ENCODE peak calls at places on chromosome 3, in nine cellular contexts. One of them, this sample, is unnamed.

GRCh38 chr3:190101320-190102117 is 19.2 kb downstream of the P3H2 start:
- DNase-seq in Peyer's patch: no peak
- DNase-seq in fibroblast of mammary gland: peak; percentile 61
- DNase-seq in effector memory CD4-positive, alpha-beta T cell: no peak
- DNase-seq in HFFc6: peak; percentile 36
- DNase-seq in astrocyte: peak; percentile 87
- DNase-seq in thoracic aorta: no peak
- DNase-seq in M059J: peak; percentile 68
- DNase-seq in stimulated activated CD4-positive, alpha-beta T cell treated with anti-CD3 and anti-CD28 coated beads, Interleukin-1b, Interleukin-23, amount 100 ng/mL, for 1 hour: no peak
- DNase-seq in this sample: peak; percentile 83

GRCh38 chr3:108103971-108104797 is 13.4 kb upstream of the CD47 start:
- DNase-seq in Peyer's patch: no peak
- DNase-seq in fibroblast of mammary gland: no peak
- DNase-seq in effector memory CD4-positive, alpha-beta T cell: no peak
- DNase-seq in HFFc6: no peak
- DNase-seq in astrocyte: peak; percentile 22
- DNase-seq in thoracic aorta: no peak
- DNase-seq in M059J: no peak
- DNase-seq in stimulated activated CD4-positive, alpha-beta T cell treated with anti-CD3 and anti-CD28 coated beads, Interleukin-1b, Interleukin-23, amount 100 ng/mL, for 1 hour: no peak
- DNase-seq in this sample: peak; percentile 52

GRCh38 chr3:141928626-141929270 is 52.3 kb downstream of the ATP1B3 start:
- DNase-seq in Peyer's patch: no peak
- DNase-seq in fibroblast of mammary gland: no peak
- DNase-seq in effector memory CD4-positive, alpha-beta T cell: no peak
- DNase-seq in HFFc6: no peak
- DNase-seq in astrocyte: no peak
- DNase-seq in thoracic aorta: no peak
- DNase-seq in M059J: no peak
- DNase-seq in stimulated activated CD4-positive, alpha-beta T cell treated with anti-CD3 and anti-CD28 coated beads, Interleukin-1b, Interleukin-23, amount 100 ng/mL, for 1 hour: no peak
- DNase-seq in this sample: no peak

GRCh38 chr3:177835917-177836316 is 638.6 kb upstream of the TBL1XR1 start:
- DNase-seq in Peyer's patch: no peak
- DNase-seq in fibroblast of mammary gland: peak; percentile 98
- DNase-seq in effector memory CD4-positive, alpha-beta T cell: no peak
- DNase-seq in HFFc6: peak; percentile 79
- DNase-seq in astrocyte: peak; percentile 99
- DNase-seq in thoracic aorta: no peak
- DNase-seq in M059J: peak; percentile 99
- DNase-seq in stimulated activated CD4-positive, alpha-beta T cell treated with anti-CD3 and anti-CD28 coated beads, Interleukin-1b, Interleukin-23, amount 100 ng/mL, for 1 hour: no peak
- DNase-seq in this sample: peak; percentile 97

GRCh38 chr3:114449271-114450007 is 155.6 kb downstream of the TIGIT start:
- DNase-seq in Peyer's patch: no peak
- DNase-seq in fibroblast of mammary gland: peak; percentile 48
- DNase-seq in effector memory CD4-positive, alpha-beta T cell: no peak
- DNase-seq in HFFc6: no peak
- DNase-seq in astrocyte: no peak
- DNase-seq in thoracic aorta: no peak
- DNase-seq in M059J: peak; percentile 47
- DNase-seq in stimulated activated CD4-positive, alpha-beta T cell treated with anti-CD3 and anti-CD28 coated beads, Interleukin-1b, Interleukin-23, amount 100 ng/mL, for 1 hour: no peak
- DNase-seq in this sample: no peak

GRCh38 chr3:184635126-184635525 is 73.5 kb downstream of the EPHB3 start:
- DNase-seq in Peyer's patch: no peak
- DNase-seq in fibroblast of mammary gland: no peak
- DNase-seq in effector memory CD4-positive, alpha-beta T cell: no peak
- DNase-seq in HFFc6: no peak
- DNase-seq in astrocyte: no peak
- DNase-seq in thoracic aorta: no peak
- DNase-seq in M059J: peak; percentile 38
- DNase-seq in stimulated activated CD4-positive, alpha-beta T cell treated with anti-CD3 and anti-CD28 coated beads, Interleukin-1b, Interleukin-23, amount 100 ng/mL, for 1 hour: no peak
- DNase-seq in this sample: no peak

GRCh38 chr3:150414989-150415388 is 6.9 kb downstream of the TSC22D2 start:
- DNase-seq in Peyer's patch: no peak
- DNase-seq in fibroblast of mammary gland: no peak
- DNase-seq in effector memory CD4-positive, alpha-beta T cell: no peak
- DNase-seq in HFFc6: peak; percentile 14
- DNase-seq in astrocyte: peak; percentile 47
- DNase-seq in thoracic aorta: no peak
- DNase-seq in M059J: no peak
- DNase-seq in stimulated activated CD4-positive, alpha-beta T cell treated with anti-CD3 and anti-CD28 coated beads, Interleukin-1b, Interleukin-23, amount 100 ng/mL, for 1 hour: no peak
- DNase-seq in this sample: peak; percentile 69

GRCh38 chr3:42336103-42336502 is 70.1 kb upstream of the CCK start:
- DNase-seq in Peyer's patch: no peak
- DNase-seq in fibroblast of mammary gland: peak; percentile 66
- DNase-seq in effector memory CD4-positive, alpha-beta T cell: no peak
- DNase-seq in HFFc6: no peak
- DNase-seq in astrocyte: no peak
- DNase-seq in thoracic aorta: no peak
- DNase-seq in M059J: no peak
- DNase-seq in stimulated activated CD4-positive, alpha-beta T cell treated with anti-CD3 and anti-CD28 coated beads, Interleukin-1b, Interleukin-23, amount 100 ng/mL, for 1 hour: no peak
- DNase-seq in this sample: no peak

GRCh38 chr3:106457278-106458210 is 588.7 kb upstream of the CBLB start:
- DNase-seq in Peyer's patch: no peak
- DNase-seq in fibroblast of mammary gland: peak; percentile 96
- DNase-seq in effector memory CD4-positive, alpha-beta T cell: no peak
- DNase-seq in HFFc6: peak; percentile 61
- DNase-seq in astrocyte: peak; percentile 95
- DNase-seq in thoracic aorta: no peak
- DNase-seq in M059J: peak; percentile 99
- DNase-seq in stimulated activated CD4-positive, alpha-beta T cell treated with anti-CD3 and anti-CD28 coated beads, Interleukin-1b, Interleukin-23, amount 100 ng/mL, for 1 hour: no peak
- DNase-seq in this sample: peak; percentile 90

GRCh38 chr3:141240290-141241247 is 8.9 kb downstream of the PXYLP1 start:
- DNase-seq in Peyer's patch: no peak
- DNase-seq in fibroblast of mammary gland: peak; percentile 83
- DNase-seq in effector memory CD4-positive, alpha-beta T cell: no peak
- DNase-seq in HFFc6: peak; percentile 54
- DNase-seq in astrocyte: peak; percentile 52
- DNase-seq in thoracic aorta: no peak
- DNase-seq in M059J: peak; percentile 93
- DNase-seq in stimulated activated CD4-positive, alpha-beta T cell treated with anti-CD3 and anti-CD28 coated beads, Interleukin-1b, Interleukin-23, amount 100 ng/mL, for 1 hour: no peak
- DNase-seq in this sample: peak; percentile 60

GRCh38 chr3:122100591-122101491 is 45.7 kb downstream of the CD86 start:
- DNase-seq in Peyer's patch: no peak
- DNase-seq in fibroblast of mammary gland: peak; percentile 33
- DNase-seq in effector memory CD4-positive, alpha-beta T cell: peak; percentile 8
- DNase-seq in HFFc6: no peak
- DNase-seq in astrocyte: no peak
- DNase-seq in thoracic aorta: no peak
- DNase-seq in M059J: no peak
- DNase-seq in stimulated activated CD4-positive, alpha-beta T cell treated with anti-CD3 and anti-CD28 coated beads, Interleukin-1b, Interleukin-23, amount 100 ng/mL, for 1 hour: no peak
- DNase-seq in this sample: no peak

GRCh38 chr3:137163241-137163916 is 205.6 kb downstream of the IL20RB start:
- DNase-seq in Peyer's patch: no peak
- DNase-seq in fibroblast of mammary gland: no peak
- DNase-seq in effector memory CD4-positive, alpha-beta T cell: no peak
- DNase-seq in HFFc6: no peak
- DNase-seq in astrocyte: no peak
- DNase-seq in thoracic aorta: no peak
- DNase-seq in M059J: no peak
- DNase-seq in stimulated activated CD4-positive, alpha-beta T cell treated with anti-CD3 and anti-CD28 coated beads, Interleukin-1b, Interleukin-23, amount 100 ng/mL, for 1 hour: no peak
- DNase-seq in this sample: no peak

GRCh38 chr3:48564022-48564421 is 441 bp upstream of the UCN2 start:
- DNase-seq in Peyer's patch: no peak
- DNase-seq in fibroblast of mammary gland: peak; percentile 70
- DNase-seq in effector memory CD4-positive, alpha-beta T cell: no peak
- DNase-seq in HFFc6: peak; percentile 77
- DNase-seq in astrocyte: peak; percentile 57
- DNase-seq in thoracic aorta: no peak
- DNase-seq in M059J: peak; percentile 89
- DNase-seq in stimulated activated CD4-positive, alpha-beta T cell treated with anti-CD3 and anti-CD28 coated beads, Interleukin-1b, Interleukin-23, amount 100 ng/mL, for 1 hour: no peak
- DNase-seq in this sample: peak; percentile 62

GRCh38 chr3:150393745-150394144 is 14.4 kb upstream of the TSC22D2 start:
- DNase-seq in Peyer's patch: no peak
- DNase-seq in fibroblast of mammary gland: no peak
- DNase-seq in effector memory CD4-positive, alpha-beta T cell: no peak
- DNase-seq in HFFc6: no peak
- DNase-seq in astrocyte: no peak
- DNase-seq in thoracic aorta: no peak
- DNase-seq in M059J: no peak
- DNase-seq in stimulated activated CD4-positive, alpha-beta T cell treated with anti-CD3 and anti-CD28 coated beads, Interleukin-1b, Interleukin-23, amount 100 ng/mL, for 1 hour: no peak
- DNase-seq in this sample: no peak

GRCh38 chr3:121995190-121996137 is 26.6 kb downstream of the ILDR1 start:
- DNase-seq in Peyer's patch: peak; percentile 62
- DNase-seq in fibroblast of mammary gland: peak; percentile 75
- DNase-seq in effector memory CD4-positive, alpha-beta T cell: no peak
- DNase-seq in HFFc6: peak; percentile 57
- DNase-seq in astrocyte: peak; percentile 80
- DNase-seq in thoracic aorta: no peak
- DNase-seq in M059J: peak; percentile 97
- DNase-seq in stimulated activated CD4-positive, alpha-beta T cell treated with anti-CD3 and anti-CD28 coated beads, Interleukin-1b, Interleukin-23, amount 100 ng/mL, for 1 hour: no peak
- DNase-seq in this sample: peak; percentile 75

GRCh38 chr3:27840807-27841594 is 118.9 kb upstream of the EOMES start:
- DNase-seq in Peyer's patch: no peak
- DNase-seq in fibroblast of mammary gland: no peak
- DNase-seq in effector memory CD4-positive, alpha-beta T cell: no peak
- DNase-seq in HFFc6: no peak
- DNase-seq in astrocyte: no peak
- DNase-seq in thoracic aorta: no peak
- DNase-seq in M059J: no peak
- DNase-seq in stimulated activated CD4-positive, alpha-beta T cell treated with anti-CD3 and anti-CD28 coated beads, Interleukin-1b, Interleukin-23, amount 100 ng/mL, for 1 hour: no peak
- DNase-seq in this sample: no peak

GRCh38 chr3:55204417-55204816 is 276.6 kb upstream of the LRTM1 start:
- DNase-seq in Peyer's patch: no peak
- DNase-seq in fibroblast of mammary gland: peak; percentile 89
- DNase-seq in effector memory CD4-positive, alpha-beta T cell: no peak
- DNase-seq in HFFc6: no peak
- DNase-seq in astrocyte: peak; percentile 80
- DNase-seq in thoracic aorta: no peak
- DNase-seq in M059J: peak; percentile 24
- DNase-seq in stimulated activated CD4-positive, alpha-beta T cell treated with anti-CD3 and anti-CD28 coated beads, Interleukin-1b, Interleukin-23, amount 100 ng/mL, for 1 hour: no peak
- DNase-seq in this sample: peak; percentile 42

GRCh38 chr3:197926418-197926817 is 23.6 kb upstream of the RPL35A start:
- DNase-seq in Peyer's patch: no peak
- DNase-seq in fibroblast of mammary gland: no peak
- DNase-seq in effector memory CD4-positive, alpha-beta T cell: no peak
- DNase-seq in HFFc6: no peak
- DNase-seq in astrocyte: no peak
- DNase-seq in thoracic aorta: no peak
- DNase-seq in M059J: no peak
- DNase-seq in stimulated activated CD4-positive, alpha-beta T cell treated with anti-CD3 and anti-CD28 coated beads, Interleukin-1b, Interleukin-23, amount 100 ng/mL, for 1 hour: no peak
- DNase-seq in this sample: no peak

GRCh38 chr3:126541628-126542339 is 16.9 kb downstream of the C3orf22 start:
- DNase-seq in Peyer's patch: peak; percentile 20
- DNase-seq in fibroblast of mammary gland: no peak
- DNase-seq in effector memory CD4-positive, alpha-beta T cell: no peak
- DNase-seq in HFFc6: no peak
- DNase-seq in astrocyte: no peak
- DNase-seq in thoracic aorta: no peak
- DNase-seq in M059J: no peak
- DNase-seq in stimulated activated CD4-positive, alpha-beta T cell treated with anti-CD3 and anti-CD28 coated beads, Interleukin-1b, Interleukin-23, amount 100 ng/mL, for 1 hour: no peak
- DNase-seq in this sample: no peak

GRCh38 chr3:124636863-124637296 is 93.4 kb upstream of the UMPS start:
- DNase-seq in Peyer's patch: peak; percentile 64
- DNase-seq in fibroblast of mammary gland: no peak
- DNase-seq in effector memory CD4-positive, alpha-beta T cell: no peak
- DNase-seq in HFFc6: no peak
- DNase-seq in astrocyte: no peak
- DNase-seq in thoracic aorta: no peak
- DNase-seq in M059J: no peak
- DNase-seq in stimulated activated CD4-positive, alpha-beta T cell treated with anti-CD3 and anti-CD28 coated beads, Interleukin-1b, Interleukin-23, amount 100 ng/mL, for 1 hour: no peak
- DNase-seq in this sample: no peak

GRCh38 chr3:148074916-148075315 is 622.8 kb upstream of the AGTR1 start:
- DNase-seq in Peyer's patch: no peak
- DNase-seq in fibroblast of mammary gland: no peak
- DNase-seq in effector memory CD4-positive, alpha-beta T cell: no peak
- DNase-seq in HFFc6: no peak
- DNase-seq in astrocyte: no peak
- DNase-seq in thoracic aorta: no peak
- DNase-seq in M059J: no peak
- DNase-seq in stimulated activated CD4-positive, alpha-beta T cell treated with anti-CD3 and anti-CD28 coated beads, Interleukin-1b, Interleukin-23, amount 100 ng/mL, for 1 hour: no peak
- DNase-seq in this sample: no peak

GRCh38 chr3:37811625-37812356 is 49.9 kb upstream of the CTDSPL start:
- DNase-seq in Peyer's patch: no peak
- DNase-seq in fibroblast of mammary gland: no peak
- DNase-seq in effector memory CD4-positive, alpha-beta T cell: no peak
- DNase-seq in HFFc6: no peak
- DNase-seq in astrocyte: no peak
- DNase-seq in thoracic aorta: no peak
- DNase-seq in M059J: no peak
- DNase-seq in stimulated activated CD4-positive, alpha-beta T cell treated with anti-CD3 and anti-CD28 coated beads, Interleukin-1b, Interleukin-23, amount 100 ng/mL, for 1 hour: no peak
- DNase-seq in this sample: peak; percentile 51

GRCh38 chr3:37249717-37250116 is 75.3 kb upstream of the LRRFIP2 start:
- DNase-seq in Peyer's patch: no peak
- DNase-seq in fibroblast of mammary gland: peak; percentile 42
- DNase-seq in effector memory CD4-positive, alpha-beta T cell: no peak
- DNase-seq in HFFc6: no peak
- DNase-seq in astrocyte: no peak
- DNase-seq in thoracic aorta: no peak
- DNase-seq in M059J: peak; percentile 21
- DNase-seq in stimulated activated CD4-positive, alpha-beta T cell treated with anti-CD3 and anti-CD28 coated beads, Interleukin-1b, Interleukin-23, amount 100 ng/mL, for 1 hour: no peak
- DNase-seq in this sample: peak; percentile 13

GRCh38 chr3:40086890-40087884 is 222.3 kb upstream of the EIF1B start:
- DNase-seq in Peyer's patch: no peak
- DNase-seq in fibroblast of mammary gland: no peak
- DNase-seq in effector memory CD4-positive, alpha-beta T cell: no peak
- DNase-seq in HFFc6: no peak
- DNase-seq in astrocyte: no peak
- DNase-seq in thoracic aorta: no peak
- DNase-seq in M059J: no peak
- DNase-seq in stimulated activated CD4-positive, alpha-beta T cell treated with anti-CD3 and anti-CD28 coated beads, Interleukin-1b, Interleukin-23, amount 100 ng/mL, for 1 hour: no peak
- DNase-seq in this sample: no peak

GRCh38 chr3:114452176-114452744 is 158.4 kb downstream of the TIGIT start:
- DNase-seq in Peyer's patch: no peak
- DNase-seq in fibroblast of mammary gland: no peak
- DNase-seq in effector memory CD4-positive, alpha-beta T cell: no peak
- DNase-seq in HFFc6: no peak
- DNase-seq in astrocyte: peak; percentile 34
- DNase-seq in thoracic aorta: no peak
- DNase-seq in M059J: peak; percentile 36
- DNase-seq in stimulated activated CD4-positive, alpha-beta T cell treated with anti-CD3 and anti-CD28 coated beads, Interleukin-1b, Interleukin-23, amount 100 ng/mL, for 1 hour: no peak
- DNase-seq in this sample: peak; percentile 4

GRCh38 chr3:50264389-50264963 is 4.5 kb upstream of the SEMA3B start:
- DNase-seq in Peyer's patch: peak; percentile 65
- DNase-seq in fibroblast of mammary gland: peak; percentile 77
- DNase-seq in effector memory CD4-positive, alpha-beta T cell: no peak
- DNase-seq in HFFc6: peak; percentile 82
- DNase-seq in astrocyte: peak; percentile 94
- DNase-seq in thoracic aorta: peak; percentile 55
- DNase-seq in M059J: peak; percentile 90
- DNase-seq in stimulated activated CD4-positive, alpha-beta T cell treated with anti-CD3 and anti-CD28 coated beads, Interleukin-1b, Interleukin-23, amount 100 ng/mL, for 1 hour: no peak
- DNase-seq in this sample: peak; percentile 93

GRCh38 chr3:8895829-8896228 is 67.4 kb downstream of the RAD18 start:
- DNase-seq in Peyer's patch: no peak
- DNase-seq in fibroblast of mammary gland: no peak
- DNase-seq in effector memory CD4-positive, alpha-beta T cell: no peak
- DNase-seq in HFFc6: no peak
- DNase-seq in astrocyte: no peak
- DNase-seq in thoracic aorta: no peak
- DNase-seq in M059J: no peak
- DNase-seq in stimulated activated CD4-positive, alpha-beta T cell treated with anti-CD3 and anti-CD28 coated beads, Interleukin-1b, Interleukin-23, amount 100 ng/mL, for 1 hour: no peak
- DNase-seq in this sample: no peak

GRCh38 chr3:50639055-50639494 is 22.1 kb downstream of the MAPKAPK3 start:
- DNase-seq in Peyer's patch: no peak
- DNase-seq in fibroblast of mammary gland: peak; percentile 77
- DNase-seq in effector memory CD4-positive, alpha-beta T cell: no peak
- DNase-seq in HFFc6: peak; percentile 66
- DNase-seq in astrocyte: peak; percentile 71
- DNase-seq in thoracic aorta: no peak
- DNase-seq in M059J: peak; percentile 85
- DNase-seq in stimulated activated CD4-positive, alpha-beta T cell treated with anti-CD3 and anti-CD28 coated beads, Interleukin-1b, Interleukin-23, amount 100 ng/mL, for 1 hour: no peak
- DNase-seq in this sample: peak; percentile 76

GRCh38 chr3:35648347-35648746 is 9.0 kb downstream of the ARPP21 start:
- DNase-seq in Peyer's patch: no peak
- DNase-seq in fibroblast of mammary gland: no peak
- DNase-seq in effector memory CD4-positive, alpha-beta T cell: no peak
- DNase-seq in HFFc6: no peak
- DNase-seq in astrocyte: peak; percentile 18
- DNase-seq in thoracic aorta: no peak
- DNase-seq in M059J: no peak
- DNase-seq in stimulated activated CD4-positive, alpha-beta T cell treated with anti-CD3 and anti-CD28 coated beads, Interleukin-1b, Interleukin-23, amount 100 ng/mL, for 1 hour: no peak
- DNase-seq in this sample: peak; percentile 1

GRCh38 chr3:48405971-48406370 is 23.9 kb downstream of the PLXNB1 start:
- DNase-seq in Peyer's patch: no peak
- DNase-seq in fibroblast of mammary gland: no peak
- DNase-seq in effector memory CD4-positive, alpha-beta T cell: no peak
- DNase-seq in HFFc6: no peak
- DNase-seq in astrocyte: no peak
- DNase-seq in thoracic aorta: no peak
- DNase-seq in M059J: no peak
- DNase-seq in stimulated activated CD4-positive, alpha-beta T cell treated with anti-CD3 and anti-CD28 coated beads, Interleukin-1b, Interleukin-23, amount 100 ng/mL, for 1 hour: no peak
- DNase-seq in this sample: no peak

GRCh38 chr3:134093906-134094305 is 64.2 kb upstream of the SLCO2A1 start:
- DNase-seq in Peyer's patch: no peak
- DNase-seq in fibroblast of mammary gland: no peak
- DNase-seq in effector memory CD4-positive, alpha-beta T cell: no peak
- DNase-seq in HFFc6: peak; percentile 73
- DNase-seq in astrocyte: peak; percentile 66
- DNase-seq in thoracic aorta: no peak
- DNase-seq in M059J: peak; percentile 61
- DNase-seq in stimulated activated CD4-positive, alpha-beta T cell treated with anti-CD3 and anti-CD28 coated beads, Interleukin-1b, Interleukin-23, amount 100 ng/mL, for 1 hour: no peak
- DNase-seq in this sample: peak; percentile 46